ENCODE peak calls at places on chromosomes 12 and 14, in five cellular contexts. P is endodermal cell, U is GM23248, T is A549, I is mammary epithelial cell. D is an unnamed sample.
A peak's percentile ranks its signal among the peaks of the same experiment; 100 is the strongest.

GRCh38 chr12:108801736-108802665 is 55.4 kb downstream of the SSH1 start:
- DNase-seq in U (peak; percentile 89), I (no peak), P (peak; percentile 96), T (no peak), D (no peak)

GRCh38 chr12:116587270-116587669 is 28.1 kb downstream of the MAP1LC3B2 start:
- DNase-seq in I (no peak), U (no peak), T (no peak), P (no peak), D (no peak)

GRCh38 chr12:52029686-52030085 is 21.6 kb upstream of the NR4A1 start:
- DNase-seq in U (peak; percentile 57), P (peak; percentile 97), I (peak; percentile 17), T (peak; percentile 76), D (no peak)

GRCh38 chr12:13369496-13369895 is 173.0 kb downstream of the EMP1 start:
- DNase-seq in T (no peak), P (no peak), I (no peak), U (no peak), D (no peak)

GRCh38 chr12:70366581-70367267 is 634 bp downstream of the KCNMB4 start:
- DNase-seq in I (peak; percentile 61), U (peak; percentile 76), T (peak; percentile 44), P (peak; percentile 89), D (peak; percentile 45)

GRCh38 chr14:81435578-81436295 is 35.6 kb upstream of the STON2 start:
- DNase-seq in P (peak; percentile 90), I (peak; percentile 69), T (peak; percentile 26), U (peak; percentile 50), D (peak; percentile 76)

GRCh38 chr12:109880938-109881337 is 597 bp upstream of the GLTP start:
- DNase-seq in U (no peak), T (no peak), P (no peak), I (no peak), D (no peak)

GRCh38 chr14:89284368-89285058 is 132.5 kb downstream of the FOXN3 start:
- DNase-seq in T (no peak), P (no peak), I (no peak), U (peak; percentile 92), D (no peak)

GRCh38 chr12:54959291-54960018 is 25.1 kb downstream of the TESPA1 start:
- DNase-seq in T (no peak), U (no peak), I (no peak), P (no peak), D (no peak)

GRCh38 chr14:54651649-54652048 is 84.7 kb downstream of the SAMD4A start:
- DNase-seq in I (peak; percentile 40), U (peak; percentile 58), T (peak; percentile 10), P (no peak), D (no peak)

GRCh38 chr14:54653764-54654469 is 87.0 kb downstream of the SAMD4A start:
- DNase-seq in I (peak; percentile 55), P (no peak), T (peak; percentile 25), U (peak; percentile 66), D (peak; percentile 44)

GRCh38 chr14:54652188-54652889 is 85.4 kb downstream of the SAMD4A start:
- DNase-seq in U (peak; percentile 99), T (peak; percentile 94), I (peak; percentile 98), P (peak; percentile 90), D (peak; percentile 85)

GRCh38 chr14:54654600-54654999 is 87.7 kb downstream of the SAMD4A start:
- DNase-seq in T (no peak), P (no peak), I (no peak), U (no peak), D (no peak)

GRCh38 chr14:54652890-54653201 is 85.9 kb downstream of the SAMD4A start:
- DNase-seq in P (no peak), I (no peak), U (no peak), T (no peak), D (no peak)
- H3K4me1 ChIP-seq in P (no peaks in the 10 kb centered on the region), I (peaks cover 45% of the 10 kb centered on the region), U (peaks cover 55% of the 10 kb centered on the region), T (peaks cover 52% of the 10 kb centered on the region), D (peaks cover 96% of the 10 kb centered on the region)

GRCh38 chr12:114407566-114408411 is 1.8 kb upstream of the TBX5 start:
- DNase-seq in P (peak; percentile 71), T (no peak), I (no peak), U (peak; percentile 89), D (no peak)

GRCh38 chr12:114408415-114408814 is 2.5 kb upstream of the TBX5 start:
- DNase-seq in I (no peak), T (no peak), U (peak; percentile 77), P (peak; percentile 62), D (no peak)

GRCh38 chr12:114409796-114410520 is 4.0 kb upstream of the TBX5 start:
- DNase-seq in T (no peak), U (peak; percentile 47), P (peak; percentile 51), I (no peak), D (no peak)

GRCh38 chr12:114407034-114407420 is 1.1 kb upstream of the TBX5 start:
- DNase-seq in T (no peak), I (no peak), P (peak; percentile 55), U (peak; percentile 53), D (no peak)

DNA sequence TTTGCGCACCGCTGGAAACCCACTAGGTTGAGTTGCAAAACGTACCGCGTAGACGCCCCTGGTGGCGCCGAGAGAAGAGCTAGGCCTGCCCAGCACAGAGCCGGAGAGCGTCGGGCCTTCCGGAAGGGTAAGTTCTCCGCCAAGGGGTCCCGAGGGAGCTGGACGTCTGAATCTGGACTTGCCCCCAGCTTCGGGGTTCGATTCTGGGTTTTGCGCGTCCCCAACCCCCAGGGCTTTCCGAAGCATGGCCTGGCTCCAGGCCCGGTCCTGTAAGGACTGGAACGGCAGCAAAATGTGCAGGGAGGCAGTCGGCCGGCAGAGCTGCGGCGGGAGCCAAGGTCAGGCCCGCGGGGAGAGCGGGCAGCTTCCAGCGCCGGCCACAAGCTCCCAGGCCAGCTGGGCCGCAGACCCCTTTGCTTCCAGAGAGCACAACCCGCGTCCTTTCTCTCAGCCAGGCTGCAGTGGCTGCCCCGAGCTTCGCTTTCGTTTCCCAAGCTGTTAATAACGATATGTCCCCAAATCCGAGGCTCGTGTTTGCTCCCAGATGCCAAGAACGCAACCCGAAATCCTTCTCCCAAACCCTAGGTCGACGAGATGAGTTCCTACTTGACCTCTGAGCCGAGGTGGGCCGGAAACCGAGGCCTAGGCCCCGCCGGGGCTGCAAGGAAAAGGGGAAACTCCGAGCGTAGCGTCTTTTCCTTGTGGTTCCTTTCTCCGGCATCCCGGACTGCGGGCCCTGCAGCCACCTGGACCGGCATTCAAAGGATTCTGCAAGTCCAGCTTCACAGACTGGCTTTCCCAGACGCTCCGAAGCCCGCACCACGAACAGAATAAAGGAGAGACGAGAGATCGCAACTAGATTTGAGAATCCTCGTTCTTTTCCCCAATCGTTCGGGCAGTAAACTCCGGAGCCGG is 3.2 kb upstream of the TBX5 start:
- DNase-seq in P (peak; percentile 87), T (no peak), U (peak; percentile 87), I (no peak), D (no peak)
- H3K9me3 ChIP-seq in P (no peaks in the 10 kb centered on the region), T (no peaks in the 10 kb centered on the region), U (no peaks in the 10 kb centered on the region), I (no peaks in the 10 kb centered on the region), D (no peaks in the 10 kb centered on the region)

DNA sequence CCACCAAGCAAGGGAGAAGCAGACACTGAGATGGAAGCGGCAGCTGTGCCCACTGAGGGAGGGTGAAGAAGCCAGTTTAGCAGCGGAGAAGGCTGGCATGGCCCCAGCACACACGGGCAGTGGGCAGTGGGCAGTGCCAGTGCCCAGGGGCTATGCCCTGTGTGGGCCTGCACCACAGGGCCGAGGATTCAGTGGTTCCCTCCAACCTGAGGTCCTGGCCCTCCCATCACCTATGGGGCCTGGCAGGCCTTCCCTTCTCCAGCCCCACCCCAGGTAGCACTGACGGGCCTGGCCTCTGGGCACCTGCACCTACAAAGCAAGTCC is 81.1 kb downstream of the ITPK1 start:
- DNase-seq in U (no peak), P (no peak), T (no peak), I (no peak), D (no peak)
- H3K4me1 ChIP-seq in U (peaks cover 37% of the 10 kb centered on the region), P (peaks cover 21% of the 10 kb centered on the region), T (peaks cover 94% of the 10 kb centered on the region), I (peaks cover 59% of the 10 kb centered on the region), D (peaks cover 49% of the 10 kb centered on the region)

DNA sequence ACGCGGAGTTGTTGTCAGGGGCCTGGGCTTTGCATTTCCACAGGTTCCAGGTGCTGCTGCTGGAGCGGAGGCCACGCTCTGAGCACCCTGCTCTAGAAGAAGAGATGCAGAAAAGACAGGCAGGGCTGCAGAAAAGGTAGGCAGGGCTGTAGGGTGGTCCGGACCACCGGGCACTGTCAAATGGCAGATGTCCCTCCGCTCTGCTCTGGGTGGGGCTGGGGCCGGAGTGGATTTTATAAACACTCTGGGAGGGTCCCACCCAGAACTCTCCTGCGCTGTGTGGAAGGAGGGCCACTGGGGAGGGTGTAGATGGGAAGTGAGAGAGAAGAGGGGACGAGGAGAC is 4.0 kb upstream of the ASPG start:
- DNase-seq in U (no peak), T (no peak), I (no peak), P (no peak), D (no peak)
- H3K9me3 ChIP-seq in U (no peaks in the 10 kb centered on the region), T (no peaks in the 10 kb centered on the region), I (no peaks in the 10 kb centered on the region), P (no peaks in the 10 kb centered on the region), D (no peaks in the 10 kb centered on the region)

DNA sequence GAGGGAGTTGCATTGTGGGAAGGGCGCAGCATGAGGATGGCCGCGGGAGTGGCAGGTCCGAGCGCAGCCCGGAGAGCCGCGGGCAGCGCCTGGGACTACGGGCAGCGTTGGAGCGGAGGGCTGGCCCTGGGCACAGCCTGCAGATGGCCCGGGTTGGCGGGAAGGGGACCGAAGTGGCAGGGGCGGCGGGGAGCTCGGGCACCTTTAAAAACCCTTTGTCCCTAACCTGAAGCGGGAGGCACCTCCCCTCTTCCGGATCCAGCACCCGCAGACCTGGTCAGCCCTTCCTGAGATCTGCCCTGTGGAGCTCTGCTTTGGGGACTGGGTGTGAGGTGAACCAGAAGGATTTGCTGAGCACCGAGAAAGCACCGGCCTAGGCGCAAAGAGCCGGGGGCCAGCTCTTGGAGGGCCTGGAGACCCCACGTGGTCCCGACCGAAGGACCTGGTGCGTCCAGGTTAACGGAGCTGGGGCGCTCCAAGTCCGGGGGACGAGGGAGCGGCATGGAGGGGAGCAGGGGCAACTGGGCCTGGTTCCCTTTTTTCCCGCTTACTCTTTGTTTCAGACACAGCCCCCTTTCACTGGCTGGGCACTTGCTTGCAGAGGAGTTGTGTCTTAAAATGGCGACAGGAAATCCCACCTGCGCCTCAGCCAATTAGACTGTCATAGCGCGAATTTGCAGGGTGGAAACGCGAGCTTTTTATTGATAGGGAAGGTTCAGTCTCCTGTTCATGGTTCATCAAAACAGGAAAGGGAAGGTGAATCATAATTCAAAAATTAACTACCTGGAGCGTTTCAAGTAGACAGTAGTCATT is 792 bp upstream of the SLC38A1 start:
- DNase-seq in I (peak; percentile 66), P (peak; percentile 91), T (no peak), U (peak; percentile 2), D (no peak)
- H3K4me1 ChIP-seq in I (peaks cover 23% of the 10 kb centered on the region), P (peaks cover 6% of the 10 kb centered on the region), T (peaks cover 29% of the 10 kb centered on the region), U (peaks cover 22% of the 10 kb centered on the region), D (peaks cover 27% of the 10 kb centered on the region)

D was measured in Caco-2.